ENCODE peak calls at places on chromosomes 12 and 14, in four cellular contexts. D, L, G and F are unnamed samples.

GRCh38 chr14:38387821-38388220 is 131.9 kb upstream of the CLEC14A start:
- DNase-seq in D (no peak), L (no peak), G (no peak), F (peak; percentile 78)

GRCh38 chr14:101520621-101521305 is 40.5 kb upstream of the DIO3 start:
- DNase-seq in D (no peak), L (no peak), G (no peak), F (no peak)

GRCh38 chr12:42789808-42790760 is 200.5 kb upstream of the PRICKLE1 start:
- DNase-seq in D (no peak), L (no peak), G (no peak), F (no peak)

GRCh38 chr14:105272623-105273022 is 24.3 kb downstream of the BTBD6 start:
- DNase-seq in D (peak; percentile 39), L (no peak), G (no peak), F (no peak)

GRCh38 chr12:58247633-58248032 is 306.3 kb downstream of the ATP23 start:
- DNase-seq in D (peak; percentile 39), L (peak; percentile 41), G (no peak), F (peak; percentile 10)

GRCh38 chr14:37054144-37054543 is 118.3 kb downstream of the SLC25A21 start:
- DNase-seq in D (no peak), L (no peak), G (no peak), F (no peak)

GRCh38 chr12:88946377-88946997 is 366.2 kb upstream of the KITLG start:
- DNase-seq in D (no peak), L (no peak), G (no peak), F (no peak)

GRCh38 chr12:90043264-90043663 is 334.6 kb upstream of the ATP2B1 start:
- DNase-seq in D (no peak), L (peak; percentile 32), G (no peak), F (no peak)

GRCh38 chr12:97308576-97309198 is 153.9 kb upstream of the RMST start:
- DNase-seq in D (peak; percentile 60), L (peak; percentile 65), G (peak; percentile 39), F (peak; percentile 24)

GRCh38 chr14:64721391-64721791 is 17.2 kb downstream of the PLEKHG3 start:
- DNase-seq in D (no peak), L (no peak), G (no peak), F (no peak)

GRCh38 chr14:89912667-89913211 is 41.8 kb downstream of the EFCAB11 start:
- DNase-seq in D (peak; percentile 53), L (peak; percentile 68), G (peak; percentile 59), F (no peak)

GRCh38 chr12:94671917-94672316 is 21.6 kb upstream of the TMCC3 start:
- DNase-seq in D (no peak), L (peak; percentile 53), G (no peak), F (no peak)

GRCh38 chr12:125455556-125455955 is 390.3 kb downstream of the AACS start:
- DNase-seq in D (no peak), L (no peak), G (no peak), F (peak; percentile 43)

GRCh38 chr14:86115972-86116371 is 586.0 kb downstream of the FLRT2 start:
- DNase-seq in D (no peak), L (no peak), G (no peak), F (no peak)

GRCh38 chr12:103844296-103844695 is 3.3 kb upstream of the NT5DC3 start:
- DNase-seq in D (no peak), L (no peak), G (no peak), F (no peak)

GRCh38 chr14:95307402-95308041 is 12.2 kb downstream of the CLMN start:
- DNase-seq in D (no peak), L (no peak), G (no peak), F (no peak)

GRCh38 chr12:126768517-126768916 is 1498.5 kb upstream of the TMEM132C start:
- DNase-seq in D (no peak), L (no peak), G (no peak), F (no peak)

GRCh38 chr12:103779410-103780092 is 61.5 kb downstream of the NT5DC3 start:
- DNase-seq in D (peak; percentile 41), L (no peak), G (no peak), F (no peak)

GRCh38 chr12:7856516-7856915 is 16.2 kb downstream of the SLC2A14 start:
- DNase-seq in D (no peak), L (no peak), G (no peak), F (no peak)

GRCh38 chr12:114945351-114945750 is 261.4 kb upstream of the TBX3 start:
- DNase-seq in D (no peak), L (no peak), G (no peak), F (no peak)

GRCh38 chr14:22646570-22647254 is 2.6 kb upstream of the OR6J1 start:
- DNase-seq in D (no peak), L (peak; percentile 91), G (no peak), F (no peak)

GRCh38 chr14:61472025-61472672 is 150.8 kb downstream of the PRKCH start:
- DNase-seq in D (no peak), L (peak; percentile 100), G (peak; percentile 90), F (no peak)

GRCh38 chr14:52069617-52070431 is 965 bp upstream of the NID2 start:
- DNase-seq in D (peak; percentile 76), L (no peak), G (no peak), F (peak; percentile 74)

GRCh38 chr14:36771256-36771655 is 109.6 kb downstream of the PAX9 start:
- DNase-seq in D (no peak), L (peak; percentile 34), G (peak; percentile 68), F (no peak)

GRCh38 chr12:82651489-82651888 is 35.2 kb upstream of the TMTC2 start:
- DNase-seq in D (no peak), L (peak; percentile 93), G (no peak), F (no peak)

GRCh38 chr12:98154850-98155249 is 360.5 kb upstream of the TMPO start:
- DNase-seq in D (peak; percentile 78), L (peak; percentile 33), G (peak; percentile 9), F (peak; percentile 75)

GRCh38 chr14:79658224-79658623 is 553.1 kb downstream of the DIO2 start:
- DNase-seq in D (no peak), L (no peak), G (no peak), F (no peak)

GRCh38 chr12:74689071-74689655 is 151.5 kb downstream of the ATXN7L3B start:
- DNase-seq in D (peak; percentile 63), L (peak; percentile 65), G (peak; percentile 20), F (peak; percentile 56)

GRCh38 chr12:6468283-6468575 is 2.2 kb downstream of the VAMP1 start:
- DNase-seq in D (no peak), L (peak; percentile 26), G (peak; percentile 43), F (no peak)

GRCh38 chr12:6469609-6470374 is 685 bp downstream of the VAMP1 start:
- DNase-seq in D (peak; percentile 59), L (no peak), G (no peak), F (peak; percentile 52)

GRCh38 chr12:6471992-6472366 is 1.5 kb upstream of the VAMP1 start:
- DNase-seq in D (no peak), L (no peak), G (no peak), F (no peak)

GRCh38 chr12:6470375-6471163 is at the start of gene VAMP1:
- DNase-seq in D (peak; percentile 99), L (peak; percentile 87), G (peak; percentile 97), F (peak; percentile 100)

GRCh38 chr12:6469092-6469491 is 1.4 kb downstream of the VAMP1 start:
- DNase-seq in D (no peak), L (no peak), G (no peak), F (no peak)
- H3K4me2 ChIP-seq in D (peak overlapping the region; percentile 98), L (peak overlapping the region; percentile 100), G (peak overlapping the region; percentile 98), F (peak overlapping the region; percentile 86)

GRCh38 chr12:47534695-47535094 is 171.1 kb downstream of the RPAP3 start:
- DNase-seq in D (no peak), L (peak; percentile 33), G (no peak), F (no peak)

GRCh38 chr12:47527816-47528215 is 178.0 kb downstream of the RPAP3 start:
- DNase-seq in D (no peak), L (no peak), G (no peak), F (no peak)

GRCh38 chr12:47530050-47530449 is 175.8 kb downstream of the RPAP3 start:
- DNase-seq in D (no peak), L (no peak), G (no peak), F (no peak)
- TF ChIP-seq EZH2 in D (no peak), L (no peak), G (no peak), F (no peak)

GRCh38 chr14:71135911-71136310 is 228.7 kb downstream of the PCNX1 start:
- DNase-seq in D (no peak), L (no peak), G (no peak), F (no peak)
- H3K4me2 ChIP-seq in D (no peak overlapping the region), L (no peak overlapping the region), G (no peak overlapping the region), F (no peak overlapping the region)

GRCh38 chr14:20630340-20631022 is 11.0 kb downstream of the OR6S1 start:
- DNase-seq in D (peak; percentile 85), L (peak; percentile 85), G (peak; percentile 81), F (peak; percentile 60)

GRCh38 chr14:20631821-20632389 is 9.6 kb downstream of the OR6S1 start:
- DNase-seq in D (peak; percentile 68), L (peak; percentile 81), G (peak; percentile 83), F (peak; percentile 71)

GRCh38 chr14:20631023-20631820 is 10.3 kb downstream of the OR6S1 start:
- DNase-seq in D (peak; percentile 73), L (peak; percentile 86), G (peak; percentile 79), F (peak; percentile 70)

GRCh38 chr14:20632448-20632830 is 9.1 kb downstream of the OR6S1 start:
- DNase-seq in D (peak; percentile 42), L (peak; percentile 13), G (no peak), F (no peak)

DNA sequence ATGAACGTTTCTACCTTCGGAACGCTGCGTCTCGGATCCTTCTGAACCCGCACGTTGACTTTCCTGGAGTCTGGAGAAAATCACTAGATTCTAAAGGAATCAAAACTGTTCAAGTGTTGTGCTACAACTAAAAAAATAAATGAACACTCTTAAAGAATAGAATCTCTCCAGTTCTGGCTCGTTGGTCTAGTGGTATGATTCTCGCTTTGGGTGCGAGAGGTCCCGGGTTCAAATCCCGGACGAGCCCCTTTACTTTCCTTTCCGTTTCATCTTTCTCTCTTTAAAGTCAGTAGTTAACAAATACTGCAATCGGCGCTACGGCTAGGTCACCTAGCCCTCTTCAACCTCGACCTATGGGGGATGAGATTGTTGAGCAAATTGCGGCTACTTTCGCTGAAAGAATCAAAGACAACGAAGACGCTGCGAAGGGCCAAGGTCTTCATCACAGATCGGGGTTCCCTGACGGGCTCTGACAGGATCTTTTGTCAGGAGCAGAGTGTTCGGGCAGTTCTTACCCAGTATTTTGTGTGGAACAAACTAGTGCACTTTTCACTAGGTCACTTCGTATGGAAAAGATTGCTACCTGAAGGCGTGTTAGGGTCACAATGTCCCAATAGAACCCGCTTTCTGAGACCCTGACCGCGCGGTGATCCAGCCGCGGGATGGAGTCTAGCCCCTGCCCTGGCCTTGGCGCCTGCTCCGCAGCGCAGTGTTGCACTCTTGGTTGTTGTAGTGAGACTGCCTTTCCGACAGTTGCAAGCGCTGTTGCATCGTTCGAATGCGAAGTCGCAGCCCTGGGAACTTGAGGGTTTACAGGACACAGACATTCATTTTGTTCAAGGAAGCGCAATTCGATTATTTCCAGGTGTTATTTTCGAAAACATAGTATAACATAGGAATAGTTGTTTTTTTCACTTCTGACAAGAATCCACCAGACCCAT is 8.4 kb downstream of the OR6S1 start:
- DNase-seq in D (peak; percentile 97), L (peak; percentile 91), G (peak; percentile 93), F (peak; percentile 87)
- TF ChIP-seq EZH2 in D (no peak), L (no peak), G (no peak), F (peak; percentile 32)

DNA sequence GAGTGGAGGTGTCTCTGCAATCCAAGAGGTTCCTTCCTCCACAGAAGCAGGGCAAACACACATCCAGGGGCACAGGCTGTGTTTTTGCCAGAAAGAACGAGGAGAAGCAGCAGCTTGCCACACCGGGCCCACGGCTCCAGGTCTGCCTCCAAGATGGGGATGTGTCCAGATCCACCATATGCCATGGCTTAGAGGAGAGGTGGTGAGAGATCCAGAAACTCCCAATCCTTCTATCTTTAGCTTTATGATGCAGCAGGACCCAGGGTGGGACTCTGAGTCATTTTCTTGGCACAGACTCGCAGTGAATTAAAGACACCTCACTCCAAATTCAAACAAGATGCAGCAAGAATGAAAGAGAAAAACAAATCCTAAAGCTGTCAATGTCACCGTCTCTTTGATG is 481.4 kb upstream of the TMEM132C start:
- DNase-seq in D (no peak), L (peak; percentile 66), G (no peak), F (no peak)
- H3K4me2 ChIP-seq in D (no peak overlapping the region), L (peak overlapping the region; percentile 29), G (no peak overlapping the region), F (no peak overlapping the region)